ENCODE peak calls at places on chromosomes 7 and 10, in seven cellular contexts. J is choroid plexus epithelial cell; W is A549; T is body of pancreas; L is GM13977; B is CD4-positive, alpha-beta T cell; M is PC-3. S is an unnamed sample.

GRCh38 chr10:89792187-89792586 is 90.8 kb downstream of the KIF20B start:
- DNase-seq in M (peak; percentile 36), J (peak; percentile 13), T (no peak), B (no peak), W (no peak), L (no peak), S (no peak)

GRCh38 chr7:30918676-30919075 is 7.0 kb downstream of the AQP1 start:
- DNase-seq in L (no peak), T (no peak), B (no peak), J (no peak), M (no peak), W (no peak), S (no peak)

GRCh38 chr7:41756783-41757182 is 53.9 kb upstream of the INHBA start:
- DNase-seq in W (no peak), B (no peak), J (no peak), T (no peak), L (no peak), M (no peak), S (no peak)

GRCh38 chr7:10845225-10845624 is 128.4 kb upstream of the PHF14 start:
- DNase-seq in T (no peak), M (no peak), L (no peak), B (no peak), J (no peak), W (no peak), S (no peak)

GRCh38 chr7:104926905-104927454 is 87.0 kb upstream of the KMT2E start:
- DNase-seq in W (no peak), M (no peak), T (peak; percentile 65), J (no peak), L (no peak), B (no peak), S (no peak)

GRCh38 chr7:17584822-17585221 is 286.4 kb downstream of the AHR start:
- DNase-seq in M (peak; percentile 5), T (no peak), J (peak; percentile 56), B (no peak), L (no peak), W (no peak), S (no peak)

GRCh38 chr10:45001382-45002148 is 842 bp downstream of the ZNF22 start:
- DNase-seq in M (peak; percentile 84), W (peak; percentile 23), L (peak; percentile 80), T (peak; percentile 89), B (peak; percentile 35), J (peak; percentile 82), S (peak; percentile 57)

GRCh38 chr7:30647589-30647988 is 34.7 kb downstream of the CRHR2 start:
- DNase-seq in J (no peak), L (no peak), M (no peak), B (no peak), W (no peak), T (no peak), S (no peak)

GRCh38 chr10:130218181-130218641 is 82.0 kb downstream of the GLRX3 start:
- DNase-seq in M (no peak), L (no peak), J (no peak), W (no peak), B (no peak), T (no peak), S (no peak)

GRCh38 chr7:70655694-70656093 is 476.2 kb upstream of the GALNT17 start:
- DNase-seq in J (no peak), B (no peak), W (no peak), M (no peak), L (no peak), T (no peak), S (no peak)

GRCh38 chr10:116029826-116030225 is 243.2 kb downstream of the GFRA1 start:
- DNase-seq in B (no peak), T (no peak), W (no peak), M (no peak), J (no peak), L (no peak), S (no peak)

GRCh38 chr7:1175967-1176851 is 16.2 kb upstream of the ZFAND2A start:
- DNase-seq in J (peak; percentile 80), L (peak; percentile 86), W (peak; percentile 85), M (peak; percentile 88), B (peak; percentile 71), T (peak; percentile 84), S (peak; percentile 94)

GRCh38 chr7:73811760-73812168 is 19.0 kb upstream of the CLDN4 start:
- DNase-seq in J (peak; percentile 66), B (peak; percentile 38), M (peak; percentile 84), L (peak; percentile 74), T (peak; percentile 83), W (peak; percentile 72), S (peak; percentile 72)
- TF ChIP-seq CTCF in J (peak; percentile 87), B (peak; percentile 61), M (peak; percentile 81), L (peak; percentile 87), T (peak; percentile 94), W (peak; percentile 59), S (peak; percentile 69)

DNA sequence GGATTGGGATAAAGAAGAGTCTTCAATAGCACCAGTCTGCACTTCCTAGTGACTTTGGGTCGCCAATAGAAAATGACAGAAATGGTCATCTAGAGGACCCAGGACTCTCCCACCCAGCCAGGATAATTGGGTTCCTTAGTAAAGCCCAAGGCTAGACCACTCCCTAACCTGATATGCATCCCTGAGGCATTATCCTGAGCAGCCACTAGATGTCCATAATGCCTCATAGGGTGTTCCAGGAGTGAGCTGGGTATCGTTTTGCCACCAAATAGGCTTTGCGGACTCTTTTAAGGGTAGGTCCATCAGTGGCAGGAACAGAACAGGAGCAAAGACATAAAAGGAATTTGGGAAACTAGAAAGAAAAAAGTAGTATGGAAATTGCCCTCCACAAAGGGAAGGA is 4.5 kb upstream of the LRRC4 start:
- DNase-seq in L (peak; percentile 31), T (no peak), W (peak; percentile 19), B (no peak), J (peak; percentile 58), M (peak; percentile 45), S (no peak)
- TF ChIP-seq CTCF in L (peak; percentile 43), T (no peak), W (peak; percentile 37), B (no peak), J (peak; percentile 78), M (peak; percentile 68), S (no peak)

GRCh38 chr7:107384025-107384424 is 85.8 kb upstream of the GPR22 start:
- DNase-seq in L (no peak), M (no peak), J (no peak), W (no peak), B (no peak), T (no peak), S (no peak)
- TF ChIP-seq CTCF in L (peak; percentile 37), M (peak; percentile 40), J (peak; percentile 9), W (peak; percentile 13), B (no peak), T (no peak), S (no peak)

GRCh38 chr7:123864012-123864411 is 19.0 kb downstream of the HYAL4 start:
- DNase-seq in B (no peak), W (no peak), M (no peak), L (no peak), J (no peak), T (no peak), S (no peak)

GRCh38 chr7:123864438-123864837 is 19.5 kb downstream of the HYAL4 start:
- DNase-seq in J (no peak), M (no peak), T (no peak), L (no peak), W (no peak), B (no peak), S (no peak)

GRCh38 chr7:123864966-123865365 is 20.0 kb downstream of the HYAL4 start:
- DNase-seq in L (no peak), B (no peak), W (no peak), M (no peak), J (peak; percentile 21), T (no peak), S (no peak)

GRCh38 chr7:123867220-123867619 is 22.3 kb downstream of the HYAL4 start:
- DNase-seq in J (peak; percentile 27), B (no peak), M (no peak), T (no peak), L (no peak), W (no peak), S (no peak)

DNA sequence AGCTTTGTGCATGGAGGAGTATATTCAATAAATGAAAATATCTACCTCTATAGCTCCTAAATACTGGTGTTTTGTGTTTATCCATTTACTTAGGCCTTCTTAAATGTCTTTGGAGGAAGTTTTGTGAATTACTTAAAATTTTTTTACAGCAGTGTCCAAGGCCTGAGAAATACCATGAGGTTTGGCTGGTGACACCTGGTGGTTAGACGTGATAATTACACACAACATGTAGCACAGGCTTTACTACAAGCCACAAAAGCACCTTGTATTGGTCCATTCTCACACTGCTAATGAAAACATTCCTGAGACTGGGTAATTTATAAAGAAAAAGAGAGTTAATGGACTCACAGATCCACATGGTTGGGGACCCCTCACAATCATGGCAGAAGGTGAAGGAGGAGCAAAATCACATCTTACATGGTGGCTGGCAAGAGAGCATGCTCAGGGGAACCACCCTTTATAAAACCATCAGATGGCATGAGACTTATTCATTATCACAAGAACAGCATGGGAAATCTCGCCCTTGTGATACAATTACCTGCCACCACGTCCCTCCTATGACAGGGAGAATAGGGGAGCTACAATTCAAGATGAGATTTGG is 20.6 kb downstream of the HYAL4 start:
- DNase-seq in B (no peak), W (peak; percentile 69), T (peak; percentile 79), L (peak; percentile 26), J (peak; percentile 90), M (peak; percentile 78), S (peak; percentile 58)
- TF ChIP-seq CTCF in B (peak; percentile 76), W (peak; percentile 86), T (peak; percentile 88), L (peak; percentile 69), J (peak; percentile 73), M (peak; percentile 82), S (peak; percentile 96)

DNA sequence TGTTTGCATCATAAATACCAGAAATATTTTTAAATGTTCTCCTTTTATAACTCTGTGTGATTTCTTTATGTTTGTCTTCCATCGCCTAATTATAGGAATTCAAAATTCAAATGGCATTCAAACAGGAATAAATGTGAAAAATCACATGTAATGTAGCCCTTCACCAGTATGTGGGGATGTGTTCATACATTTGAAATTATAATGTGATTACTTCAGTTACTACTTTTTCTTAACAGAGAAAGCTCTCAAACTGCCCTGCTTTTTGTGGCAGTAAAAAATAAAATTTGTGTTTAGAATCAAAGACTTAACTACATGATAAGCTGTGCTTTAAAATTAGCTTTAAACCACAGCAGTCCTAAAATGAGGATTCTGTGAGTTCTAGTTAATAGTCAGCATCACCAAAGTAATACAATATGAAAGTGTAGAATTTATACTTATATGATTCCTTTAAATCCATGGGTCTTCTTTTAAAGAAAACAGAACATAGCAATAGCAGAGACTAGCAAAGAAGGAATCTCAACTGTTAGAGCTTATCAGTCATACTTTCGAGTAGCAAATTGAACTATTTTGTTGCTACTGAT is 7.8 kb upstream of the HERC4 start:
- DNase-seq in T (no peak), B (no peak), L (no peak), M (peak; percentile 89), J (peak; percentile 71), W (peak; percentile 61), S (no peak)
- TF ChIP-seq CTCF in T (peak; percentile 63), B (no peak), L (no peak), M (peak; percentile 98), J (peak; percentile 61), W (peak; percentile 88), S (peak; percentile 18)